ENCODE peak calls at places on chromosome 12, in six cellular contexts. S, A, L, X, I and Z are unnamed samples.

GRCh38 chr12:103840399-103840880 is 594 bp downstream of the NT5DC3 start:
- DNase-seq in S (no peak), A (peak; percentile 50), L (no peak), X (no peak), I (peak; percentile 62), Z (peak; percentile 30)

GRCh38 chr12:2686280-2686646 is 108.5 kb upstream of the FKBP4 start:
- DNase-seq in S (no peak), A (no peak), L (no peak), X (no peak), I (no peak), Z (no peak)

GRCh38 chr12:113142173-113142885 is 6.8 kb upstream of the RASAL1 start:
- DNase-seq in S (no peak), A (no peak), L (no peak), X (no peak), I (peak; percentile 70), Z (no peak)

GRCh38 chr12:11649413-11650278 is at the start of gene ETV6:
- DNase-seq in S (peak; percentile 48), A (peak; percentile 74), L (peak; percentile 76), X (peak; percentile 82), I (peak; percentile 86), Z (peak; percentile 70)

GRCh38 chr12:123075591-123076171 is 75.2 kb downstream of the PITPNM2 start:
- DNase-seq in S (peak; percentile 69), A (peak; percentile 56), L (peak; percentile 61), X (peak; percentile 88), I (no peak), Z (peak; percentile 63)

GRCh38 chr12:64780531-64781373 is 21.5 kb upstream of the GNS start:
- DNase-seq in S (no peak), A (peak; percentile 27), L (peak; percentile 70), X (no peak), I (peak; percentile 62), Z (peak; percentile 47)

GRCh38 chr12:56338643-56339422 is at the start of gene IL23A:
- DNase-seq in S (peak; percentile 77), A (no peak), L (no peak), X (peak; percentile 83), I (no peak), Z (no peak)

GRCh38 chr12:15278816-15279658 is 43.3 kb upstream of the PTPRO start:
- DNase-seq in S (no peak), A (peak; percentile 81), L (no peak), X (peak; percentile 19), I (peak; percentile 74), Z (peak; percentile 25)

GRCh38 chr12:57389033-57389432 is 41.8 kb downstream of the R3HDM2 start:
- DNase-seq in S (no peak), A (no peak), L (no peak), X (no peak), I (no peak), Z (no peak)

GRCh38 chr12:27096420-27096819 is 14.0 kb upstream of the C12orf71 start:
- DNase-seq in S (no peak), A (no peak), L (no peak), X (no peak), I (no peak), Z (no peak)